ENCODE peak calls at places on chromosomes 5 and 9, in nine cellular contexts. C is GM12891, N is body of pancreas, K is stomach, G is HepG2, S is IMR-90, E is right lobe of liver, A is lower leg skin, Q is heart left ventricle. B is an unnamed sample.

GRCh38 chr5:643351-643801 is 31.2 kb downstream of the CEP72 start:
- DNase-seq in N (no peak), A (no peak), C (peak), S (no peak), Q (no peak), K (no peak), E (peak), G (no peak), B (no peak)

GRCh38 chr5:142726188-142726731 is 40.4 kb upstream of the FGF1 start:
- DNase-seq in S (peak), E (no peak), Q (no peak), A (no peak), K (no peak), C (no peak), N (no peak), G (no peak), B (no peak)

GRCh38 chr9:31916591-31917223 is 467.7 kb upstream of the ACO1 start:
- DNase-seq in C (no peak), G (peak), K (no peak), N (no peak), A (no peak), Q (no peak), E (no peak), S (no peak), B (no peak)

GRCh38 chr9:88828492-88828974 is 162.7 kb upstream of the S1PR3 start:
- DNase-seq in N (no peak), C (no peak), G (no peak), E (no peak), A (no peak), S (no peak), Q (no peak), K (no peak), B (no peak)

GRCh38 chr9:91857831-91858669 is 92.0 kb downstream of the ROR2 start:
- DNase-seq in C (no peak), N (no peak), A (no peak), K (no peak), G (no peak), E (no peak), Q (no peak), S (no peak), B (no peak)

GRCh38 chr5:160378325-160378724 is 7.9 kb upstream of the C1QTNF2 start:
- DNase-seq in E (no peak), K (no peak), N (no peak), C (no peak), G (no peak), S (no peak), A (no peak), Q (no peak), B (no peak)

GRCh38 chr9:107648153-107648716 is 158.7 kb upstream of the KLF4 start:
- DNase-seq in E (no peak), K (no peak), N (no peak), C (no peak), Q (no peak), S (no peak), A (no peak), G (no peak), B (no peak)

GRCh38 chr5:19987594-19988345 is at the start of gene CDH18:
- DNase-seq in C (no peak), S (peak), G (no peak), K (peak), E (no peak), Q (peak), A (peak), N (peak), B (peak)

GRCh38 chr5:96141749-96142148 is 180.1 kb upstream of the ELL2 start:
- DNase-seq in C (no peak), N (no peak), K (no peak), Q (no peak), E (no peak), S (no peak), A (no peak), G (peak), B (no peak)

GRCh38 chr5:175047048-175047447 is 322.7 kb downstream of the MSX2 start:
- DNase-seq in A (no peak), E (no peak), K (no peak), C (no peak), G (no peak), S (no peak), Q (no peak), N (no peak), B (no peak)

DNA sequence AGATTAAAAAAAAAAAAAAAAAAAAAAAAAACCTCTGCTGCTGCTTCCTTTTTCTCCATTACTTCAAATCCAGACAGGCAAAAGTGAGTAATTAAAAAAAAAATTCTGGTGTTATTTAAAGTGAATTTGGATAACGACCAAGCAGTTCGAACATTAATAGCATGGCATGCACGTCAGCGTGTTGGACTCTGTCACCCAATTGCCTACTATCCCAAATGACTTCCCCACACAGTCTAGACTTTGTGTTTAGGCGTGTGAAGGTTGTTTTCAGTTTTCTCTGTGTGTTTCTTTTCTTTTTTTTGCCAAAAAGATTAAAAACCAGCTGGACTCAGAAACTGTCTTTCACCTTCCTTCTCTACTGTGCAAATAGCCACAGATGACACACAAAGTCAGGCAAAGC is 321.4 kb downstream of the MSX2 start:
- DNase-seq in G (no peak), A (no peak), S (no peak), E (no peak), K (no peak), C (no peak), N (no peak), Q (no peak), B (no peak)
- TF ChIP-seq POLR2A in G (no peak), A (no peak), S (no peak), E (no peak), K (no peak), C (no peak), N (no peak), Q (no peak), B (no peak)

DNA sequence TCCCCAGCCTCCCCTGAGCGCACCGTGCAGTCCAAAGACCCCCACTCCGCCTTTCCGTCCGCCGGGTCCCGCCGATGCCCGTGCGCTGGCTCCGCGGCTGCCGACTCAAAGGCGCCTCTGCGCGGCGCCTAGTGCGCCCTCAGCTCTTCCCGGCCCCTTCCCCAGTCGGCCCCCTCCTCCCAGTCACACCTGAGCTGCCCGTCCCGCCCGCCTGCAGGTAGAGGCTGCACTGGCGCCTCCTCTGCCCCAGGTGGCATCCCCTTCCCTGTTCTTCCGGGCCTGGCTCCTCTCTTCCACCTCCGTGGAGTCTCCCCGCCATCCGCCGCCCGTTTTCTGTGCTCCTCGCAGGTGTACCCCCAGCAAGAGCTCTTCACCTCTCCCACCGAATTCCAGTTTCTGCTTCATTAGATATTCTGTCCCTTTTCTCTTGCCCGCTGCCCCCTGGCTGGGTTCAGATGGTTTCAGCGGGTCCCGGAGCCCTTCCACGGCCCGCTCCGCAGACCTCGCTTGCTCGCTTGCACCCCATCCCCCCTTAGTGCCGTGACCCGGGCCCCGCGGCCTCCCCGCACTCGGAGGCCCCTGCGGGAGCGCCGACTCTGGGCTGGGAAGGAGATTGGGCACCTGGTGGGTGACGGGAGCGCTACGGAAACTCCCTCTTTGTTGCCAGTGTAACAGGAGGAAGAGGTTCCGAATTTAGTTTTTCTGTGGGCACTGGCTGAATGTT is 707 bp downstream of the SLC44A1 start:
- DNase-seq in G (no peak), S (no peak), A (peak), K (peak), Q (peak), C (no peak), N (peak), E (peak), B (peak)
- TF ChIP-seq POLR2A in G (no peak), S (no peak), A (no peak), K (no peak), Q (no peak), C (no peak), N (peak), E (no peak), B (no peak)

DNA sequence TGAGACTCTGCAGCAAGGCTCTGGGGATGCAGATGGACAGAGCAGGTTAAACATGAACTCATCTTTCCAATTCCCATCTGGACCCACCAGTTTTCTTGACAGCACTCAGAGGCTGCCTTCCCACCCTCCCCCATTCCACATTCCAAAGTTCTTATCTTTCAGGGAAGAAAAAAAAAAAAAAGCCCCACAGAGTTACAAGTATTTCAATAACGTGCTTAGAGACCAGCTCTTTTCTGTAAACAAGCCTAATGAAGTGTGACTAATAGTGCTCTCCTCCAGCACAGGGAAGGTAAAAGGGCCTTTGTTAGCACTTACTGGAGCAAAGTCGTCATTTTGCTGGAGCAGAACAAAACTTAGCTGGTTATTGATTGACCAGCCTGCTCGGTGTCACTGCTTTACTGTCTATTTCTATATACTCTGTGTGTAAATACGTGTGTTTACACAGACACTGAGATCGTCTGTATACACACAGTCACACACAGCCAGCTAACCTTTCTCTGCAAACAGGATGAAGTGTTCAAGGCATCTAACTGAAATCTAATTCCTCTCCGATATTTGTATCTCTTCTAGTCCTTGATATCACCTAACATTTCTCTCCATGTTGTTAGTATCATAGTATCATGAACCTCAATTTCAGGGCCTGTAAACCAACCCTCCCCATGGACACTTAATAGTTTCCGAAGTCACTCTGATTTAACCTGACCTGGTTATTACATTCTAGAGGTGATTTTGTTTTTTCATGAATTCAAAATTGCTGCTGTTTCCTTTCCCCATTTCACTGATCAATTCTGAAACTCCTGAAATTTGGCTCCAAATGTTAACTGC is 84.9 kb downstream of the ZNF608 start:
- DNase-seq in A (no peak), G (peak), K (peak), N (peak), E (no peak), C (no peak), Q (no peak), S (peak), B (peak)
- TF ChIP-seq POLR2A in A (no peak), G (no peak), K (no peak), N (no peak), E (no peak), C (no peak), Q (no peak), S (no peak), B (no peak)

GRCh38 chr5:109409061-109409843 is 522 bp downstream of the PJA2 start:
- DNase-seq in N (peak), Q (peak), A (peak), S (peak), G (peak), E (peak), K (peak), C (peak), B (peak)
- TF ChIP-seq POLR2A in N (no peak), Q (no peak), A (no peak), S (peak), G (peak), E (no peak), K (no peak), C (peak), B (no peak)

DNA sequence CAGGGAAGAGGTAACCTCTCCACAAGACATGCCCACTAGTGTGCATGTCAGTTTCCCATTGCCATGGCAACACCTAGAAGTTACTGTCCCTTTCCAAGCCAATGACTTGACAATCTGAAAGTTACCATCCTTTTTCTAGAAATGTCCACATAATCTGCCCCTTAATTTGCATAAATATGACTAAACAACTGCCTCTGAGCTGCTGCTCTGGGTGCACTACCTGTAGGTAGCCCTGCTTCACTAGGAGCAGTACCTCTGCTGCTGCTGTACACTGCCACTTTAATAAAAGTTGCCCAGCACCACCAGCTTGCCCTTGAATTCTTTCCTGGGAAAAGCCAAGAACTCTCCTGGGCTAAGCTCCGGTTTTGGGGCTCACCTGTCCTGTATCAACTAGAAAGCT is 392.4 kb downstream of the NTRK2 start:
- DNase-seq in K (no peak), G (no peak), C (no peak), Q (no peak), A (no peak), S (no peak), E (no peak), N (no peak), B (no peak)
- TF ChIP-seq POLR2A in K (no peak), G (no peak), C (no peak), Q (no peak), A (no peak), S (no peak), E (no peak), N (no peak), B (no peak)

GRCh38 chr9:110432253-110432652 is 94.6 kb upstream of the TXNDC8 start:
- DNase-seq in G (no peak), S (peak), C (no peak), A (no peak), N (no peak), E (no peak), Q (no peak), K (no peak), B (no peak)
- TF ChIP-seq POLR2A in G (no peak), S (no peak), C (no peak), A (no peak), N (no peak), E (no peak), Q (no peak), K (no peak), B (no peak)